ENCODE peak calls at places on chromosomes 6 and 20, in ten cellular contexts. W is sigmoid colon, M is A549, Q is ovary, X is tibial nerve, E is transverse colon, N is GM12878, V is H1, I is suprapubic skin, P is SK-N-SH. C is an unnamed sample.

GRCh38 chr20:44204832-44205215 is 5.7 kb downstream of the OSER1 start:
- DNase-seq in Q (no peak), N (no peak), P (no peak), V (no peak), X (no peak), E (no peak), I (no peak), W (no peak), M (no peak), C (no peak)

GRCh38 chr6:71733970-71734899 is 152.1 kb upstream of the RIMS1 start:
- DNase-seq in N (no peak), M (no peak), P (no peak), W (no peak), E (no peak), Q (no peak), V (no peak), X (no peak), I (no peak), C (no peak)

GRCh38 chr20:48826064-48826463 is 1.7 kb downstream of the PREX1 start:
- DNase-seq in X (no peak), E (no peak), I (no peak), V (peak; percentile 15), M (no peak), P (no peak), Q (no peak), W (no peak), N (no peak), C (no peak)

GRCh38 chr20:5001174-5002076 is at the start of gene SLC23A2:
- DNase-seq in V (no peak), I (no peak), P (peak; percentile 94), N (no peak), W (peak; percentile 65), X (no peak), M (peak; percentile 31), Q (peak; percentile 38), E (peak; percentile 51), C (peak; percentile 61)

GRCh38 chr6:137277971-137278602 is 58.9 kb upstream of the IFNGR1 start:
- DNase-seq in Q (no peak), P (no peak), M (peak; percentile 40), X (no peak), E (no peak), W (no peak), N (no peak), I (no peak), V (peak; percentile 58), C (no peak)

GRCh38 chr6:25612666-25613065 is 39.3 kb upstream of the SCGN start:
- DNase-seq in Q (no peak), W (no peak), X (no peak), P (no peak), E (no peak), N (no peak), M (no peak), V (no peak), I (no peak), C (no peak)

GRCh38 chr6:30741789-30742315 is 635 bp downstream of the FLOT1 start:
- DNase-seq in W (no peak), X (no peak), I (no peak), P (no peak), Q (no peak), N (no peak), M (no peak), V (no peak), E (peak; percentile 26), C (no peak)

GRCh38 chr20:17491488-17491887 is 39.7 kb downstream of the BFSP1 start:
- DNase-seq in Q (no peak), I (peak; percentile 37), X (no peak), M (no peak), E (no peak), W (peak; percentile 22), V (no peak), P (no peak), N (no peak), C (no peak)

GRCh38 chr6:29598348-29598747 is 13.4 kb downstream of the OR2H2 start:
- DNase-seq in M (no peak), I (no peak), E (no peak), V (no peak), W (no peak), N (no peak), X (no peak), Q (no peak), P (no peak), C (no peak)

GRCh38 chr6:29597184-29597583 is 12.3 kb downstream of the OR2H2 start:
- DNase-seq in E (no peak), Q (no peak), W (no peak), N (no peak), P (no peak), I (no peak), V (no peak), X (no peak), M (no peak), C (no peak)

GRCh38 chr6:29603930-29604329 is 19.0 kb downstream of the OR2H2 start:
- DNase-seq in Q (no peak), V (no peak), I (no peak), M (no peak), N (no peak), W (no peak), P (peak; percentile 62), E (no peak), X (no peak), C (no peak)

GRCh38 chr6:29603456-29603855 is 18.5 kb downstream of the OR2H2 start:
- DNase-seq in V (no peak), Q (no peak), I (no peak), W (no peak), E (no peak), X (no peak), N (no peak), M (no peak), P (no peak), C (no peak)

GRCh38 chr6:29602564-29603361 is 17.8 kb downstream of the OR2H2 start:
- DNase-seq in I (no peak), P (peak; percentile 69), Q (no peak), N (no peak), M (peak; percentile 27), V (no peak), W (no peak), X (no peak), E (no peak), C (no peak)
- TF ChIP-seq EP300 in I (no peak), P (no peak), Q (no peak), N (no peak), M (no peak), V (no peak), W (no peak), X (no peak), E (no peak), C (no peak)

GRCh38 chr6:146885708-146886457 is 287.1 kb downstream of the ADGB start:
- DNase-seq in I (no peak), N (no peak), E (no peak), Q (no peak), P (no peak), M (no peak), W (no peak), V (no peak), X (no peak), C (no peak)
- H3K27ac ChIP-seq in I (no peak overlapping the region), N (no peak overlapping the region), E (peak overlapping the region; percentile 50), Q (no peak overlapping the region), P (no peak overlapping the region), M (no peak overlapping the region), W (no peak overlapping the region), V (no peak overlapping the region), X (no peak overlapping the region), C (no peak overlapping the region)

GRCh38 chr6:85402922-85403321 is 47.0 kb upstream of the NT5E start:
- DNase-seq in E (no peak), W (no peak), P (no peak), I (no peak), X (no peak), N (no peak), Q (no peak), M (no peak), V (no peak), C (no peak)

GRCh38 chr6:85404497-85405174 is 45.2 kb upstream of the NT5E start:
- DNase-seq in X (no peak), E (peak; percentile 60), V (no peak), M (peak; percentile 90), I (no peak), N (no peak), Q (no peak), W (no peak), P (no peak), C (peak; percentile 54)

GRCh38 chr6:85405175-85405852 is 44.6 kb upstream of the NT5E start:
- DNase-seq in X (no peak), V (no peak), W (no peak), I (no peak), N (peak; percentile 41), E (peak; percentile 50), P (no peak), Q (no peak), M (peak; percentile 89), C (peak; percentile 37)

GRCh38 chr6:85402071-85402470 is 47.8 kb upstream of the NT5E start:
- DNase-seq in X (no peak), E (no peak), Q (no peak), W (no peak), V (no peak), P (peak; percentile 4), I (no peak), N (no peak), M (no peak), C (no peak)

DNA sequence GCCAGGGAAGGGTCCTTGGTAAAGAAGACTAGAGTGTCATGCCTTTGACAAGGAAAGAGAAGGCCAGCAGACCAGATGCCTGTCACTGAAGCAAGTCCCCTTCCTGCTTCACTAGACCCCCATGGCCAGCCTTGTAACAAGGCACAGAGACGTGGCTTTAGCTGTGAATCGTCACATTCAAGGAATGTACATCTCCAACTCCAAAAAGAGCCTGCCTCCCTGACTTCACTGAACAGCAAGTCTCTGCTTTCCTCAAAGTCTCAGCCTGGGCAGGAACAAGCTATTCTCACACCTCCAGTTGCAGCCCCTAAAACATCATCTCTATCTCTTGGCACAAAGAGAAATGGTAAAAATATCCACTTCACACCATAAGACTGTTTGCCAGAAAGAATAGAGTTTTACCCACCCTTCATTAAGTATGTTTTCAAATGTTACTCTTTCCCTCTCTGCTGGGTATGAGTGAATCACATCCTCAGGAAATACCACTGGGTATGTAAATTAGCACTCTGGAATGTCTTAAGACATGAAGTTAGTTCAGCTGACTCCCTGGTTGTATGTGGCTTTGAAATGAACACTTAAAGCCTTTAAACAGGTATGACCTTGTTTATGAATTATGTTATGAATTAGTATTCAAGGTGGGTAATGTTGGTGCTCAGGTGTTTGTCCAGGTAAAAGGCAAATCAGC is 46.4 kb upstream of the NT5E start:
- DNase-seq in I (no peak), M (peak; percentile 50), X (no peak), P (no peak), N (no peak), E (no peak), W (no peak), Q (no peak), V (no peak), C (no peak)
- H3K4me3 ChIP-seq in I (no peak overlapping the region), M (peak overlapping the region; percentile 36), X (no peak overlapping the region), P (peak overlapping the region; percentile 56), N (no peak overlapping the region), E (no peak overlapping the region), W (no peak overlapping the region), Q (no peak overlapping the region), V (no peak overlapping the region), C (no peak overlapping the region)

DNA sequence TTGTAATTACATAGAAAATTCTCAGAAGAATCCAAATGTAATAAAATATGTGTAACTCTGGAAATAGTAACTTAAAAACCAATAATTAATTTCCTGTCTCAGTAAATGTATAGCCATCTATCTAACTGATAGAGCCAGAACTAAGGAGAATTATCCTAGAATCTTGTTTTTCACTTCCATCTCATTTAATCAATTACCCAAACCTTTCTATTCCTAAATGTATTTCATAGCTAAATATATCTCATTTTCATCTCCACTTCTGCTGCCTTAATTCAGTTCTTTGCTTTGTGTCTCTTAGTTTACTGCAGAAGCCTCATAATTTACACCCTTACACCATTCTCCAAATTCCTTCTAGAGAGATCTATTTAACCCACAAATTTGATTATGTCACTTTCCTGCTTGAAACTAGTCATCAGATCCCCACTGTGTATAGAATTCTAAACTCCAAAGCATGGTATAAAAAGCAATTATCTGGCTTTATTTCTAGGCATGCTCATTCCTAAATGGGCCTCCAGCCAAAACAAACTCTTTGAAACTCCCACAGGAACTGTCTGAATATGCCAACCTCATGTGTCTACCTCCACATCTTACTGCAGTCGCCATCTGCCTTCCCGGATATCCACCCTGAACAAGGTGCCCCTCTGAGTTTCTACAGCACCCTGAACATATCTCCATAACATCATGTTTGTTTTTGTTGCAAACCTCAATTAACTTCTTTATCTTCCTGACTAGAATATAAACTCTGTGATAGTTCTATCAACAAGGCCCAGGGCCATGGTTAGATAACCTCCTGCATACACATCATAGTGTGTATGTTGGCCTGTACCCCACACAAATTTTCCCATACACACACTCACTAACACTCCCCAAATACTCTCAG is 70.5 kb upstream of the ADTRP start:
- DNase-seq in M (no peak), V (no peak), Q (no peak), E (no peak), P (no peak), W (no peak), X (no peak), I (no peak), N (no peak), C (no peak)
- TF ChIP-seq EP300 in M (no peak), V (no peak), Q (no peak), E (no peak), P (no peak), W (no peak), X (no peak), I (no peak), N (no peak), C (no peak)

C was measured in stomach.